ENCODE peak calls at places on chromosomes 3 and 15, in four cellular contexts. One of them, this sample, is unnamed.

GRCh38 chr3:125602752-125603649 is 7.7 kb upstream of the OSBPL11 start:
- DNase-seq in HCT116: peak; percentile 6
- DNase-seq in right lobe of liver: no peak
- DNase-seq in Peyer's patch: no peak
- DNase-seq in this sample: no peak

GRCh38 chr15:61112231-61112630 is 116.9 kb downstream of the RORA start:
- DNase-seq in right lobe of liver: no peak
- DNase-seq in HCT116: no peak
- DNase-seq in Peyer's patch: no peak
- DNase-seq in this sample: no peak

GRCh38 chr3:126056123-126056522 is 27.8 kb downstream of the SLC41A3 start:
- DNase-seq in Peyer's patch: no peak
- DNase-seq in right lobe of liver: no peak
- DNase-seq in HCT116: no peak
- DNase-seq in this sample: no peak

GRCh38 chr3:79086514-79086913 is 681.3 kb downstream of the ROBO1 start:
- DNase-seq in HCT116: peak; percentile 8
- DNase-seq in right lobe of liver: peak; percentile 50
- DNase-seq in Peyer's patch: no peak
- DNase-seq in this sample: peak; percentile 62

GRCh38 chr3:73294532-73294931 is 233.1 kb downstream of the EBLN2 start:
- DNase-seq in HCT116: no peak
- DNase-seq in Peyer's patch: no peak
- DNase-seq in right lobe of liver: no peak
- DNase-seq in this sample: no peak

GRCh38 chr15:98422086-98422478 is 226.3 kb upstream of the IGF1R start:
- DNase-seq in right lobe of liver: no peak
- DNase-seq in HCT116: no peak
- DNase-seq in Peyer's patch: no peak
- DNase-seq in this sample: no peak

GRCh38 chr15:47184405-47185221 is 532.7 kb upstream of the SEMA6D start:
- DNase-seq in Peyer's patch: no peak
- DNase-seq in right lobe of liver: no peak
- DNase-seq in HCT116: no peak
- DNase-seq in this sample: peak; percentile 61

GRCh38 chr3:140509534-140509933 is 168.3 kb upstream of the TRIM42 start:
- DNase-seq in HCT116: no peak
- DNase-seq in right lobe of liver: no peak
- DNase-seq in Peyer's patch: no peak
- DNase-seq in this sample: no peak

GRCh38 chr15:33618300-33618699 is 307.5 kb downstream of the RYR3 start:
- DNase-seq in right lobe of liver: no peak
- DNase-seq in Peyer's patch: no peak
- DNase-seq in HCT116: no peak
- DNase-seq in this sample: no peak

GRCh38 chr3:112097378-112097777 is 11.2 kb downstream of the C3orf52 start:
- DNase-seq in right lobe of liver: no peak
- DNase-seq in Peyer's patch: no peak
- DNase-seq in HCT116: peak; percentile 91
- DNase-seq in this sample: no peak

GRCh38 chr15:69394556-69395282 is 19.4 kb upstream of the KIF23 start:
- DNase-seq in right lobe of liver: peak; percentile 76
- DNase-seq in Peyer's patch: peak; percentile 73
- DNase-seq in HCT116: peak; percentile 16
- DNase-seq in this sample: peak; percentile 87

GRCh38 chr3:57224856-57225255 is 2.7 kb upstream of the APPL1 start:
- DNase-seq in right lobe of liver: no peak
- DNase-seq in HCT116: no peak
- DNase-seq in Peyer's patch: no peak
- DNase-seq in this sample: no peak

GRCh38 chr3:57228734-57229505 is 1.4 kb downstream of the APPL1 start:
- DNase-seq in Peyer's patch: no peak
- DNase-seq in HCT116: no peak
- DNase-seq in right lobe of liver: no peak
- DNase-seq in this sample: no peak

GRCh38 chr3:57226156-57226555 is 1.4 kb upstream of the APPL1 start:
- DNase-seq in right lobe of liver: no peak
- DNase-seq in HCT116: no peak
- DNase-seq in Peyer's patch: no peak
- DNase-seq in this sample: no peak

GRCh38 chr3:57227930-57228733 is 603 bp downstream of the APPL1 start:
- DNase-seq in right lobe of liver: peak; percentile 62
- DNase-seq in Peyer's patch: peak; percentile 50
- DNase-seq in HCT116: no peak
- DNase-seq in this sample: peak; percentile 72

DNA sequence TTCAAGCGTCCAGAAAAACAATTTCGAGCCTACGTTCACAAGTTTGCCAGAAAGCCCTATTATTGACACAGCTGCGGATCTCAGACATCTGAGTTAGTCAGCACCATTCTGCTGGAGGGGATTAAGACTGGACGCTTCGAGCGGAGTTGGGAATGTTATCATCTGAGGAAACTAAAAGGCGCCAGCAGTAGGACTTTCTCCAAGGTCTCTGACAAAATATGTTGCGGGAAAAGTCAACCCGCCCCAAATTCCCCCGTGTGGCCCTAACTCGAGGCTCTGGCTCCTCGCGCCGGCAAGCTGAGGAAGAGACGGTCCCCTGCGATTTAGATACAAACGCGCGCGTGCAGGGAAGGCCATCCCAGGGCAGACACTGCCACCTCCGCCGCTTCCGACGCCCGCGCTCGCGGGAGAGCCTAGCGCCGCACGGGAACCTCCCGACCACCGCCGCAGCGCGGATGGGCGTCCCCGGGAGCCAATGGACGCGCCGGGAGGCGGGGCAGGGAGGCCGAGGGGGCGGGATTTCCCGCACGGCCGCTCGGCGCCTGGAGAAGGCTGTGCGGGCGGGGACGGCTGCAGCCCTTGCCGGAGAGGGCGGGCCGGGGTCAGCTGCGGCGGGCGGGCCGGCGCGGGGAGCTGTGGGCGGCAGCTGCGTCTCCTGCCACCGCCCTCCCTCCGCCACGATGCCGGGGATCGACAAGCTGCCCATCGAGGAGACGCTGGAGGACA is at the start of gene APPL1:
- DNase-seq in Peyer's patch: peak; percentile 87
- DNase-seq in right lobe of liver: peak; percentile 96
- DNase-seq in HCT116: peak; percentile 75
- DNase-seq in this sample: peak; percentile 95
- TF ChIP-seq POLR2A in Peyer's patch: peak; percentile 75
- TF ChIP-seq POLR2A in right lobe of liver: peak; percentile 85
- TF ChIP-seq POLR2A in HCT116: peak; percentile 83
- TF ChIP-seq POLR2A in this sample: peak; percentile 86

GRCh38 chr15:90883971-90884718 is at the start of gene FES:
- DNase-seq in HCT116: no peak
- DNase-seq in Peyer's patch: peak; percentile 35
- DNase-seq in right lobe of liver: peak; percentile 81
- DNase-seq in this sample: peak; percentile 86
- TF ChIP-seq POLR2A in HCT116: no peak
- TF ChIP-seq POLR2A in Peyer's patch: peak; percentile 35
- TF ChIP-seq POLR2A in right lobe of liver: peak; percentile 71
- TF ChIP-seq POLR2A in this sample: no peak

DNA sequence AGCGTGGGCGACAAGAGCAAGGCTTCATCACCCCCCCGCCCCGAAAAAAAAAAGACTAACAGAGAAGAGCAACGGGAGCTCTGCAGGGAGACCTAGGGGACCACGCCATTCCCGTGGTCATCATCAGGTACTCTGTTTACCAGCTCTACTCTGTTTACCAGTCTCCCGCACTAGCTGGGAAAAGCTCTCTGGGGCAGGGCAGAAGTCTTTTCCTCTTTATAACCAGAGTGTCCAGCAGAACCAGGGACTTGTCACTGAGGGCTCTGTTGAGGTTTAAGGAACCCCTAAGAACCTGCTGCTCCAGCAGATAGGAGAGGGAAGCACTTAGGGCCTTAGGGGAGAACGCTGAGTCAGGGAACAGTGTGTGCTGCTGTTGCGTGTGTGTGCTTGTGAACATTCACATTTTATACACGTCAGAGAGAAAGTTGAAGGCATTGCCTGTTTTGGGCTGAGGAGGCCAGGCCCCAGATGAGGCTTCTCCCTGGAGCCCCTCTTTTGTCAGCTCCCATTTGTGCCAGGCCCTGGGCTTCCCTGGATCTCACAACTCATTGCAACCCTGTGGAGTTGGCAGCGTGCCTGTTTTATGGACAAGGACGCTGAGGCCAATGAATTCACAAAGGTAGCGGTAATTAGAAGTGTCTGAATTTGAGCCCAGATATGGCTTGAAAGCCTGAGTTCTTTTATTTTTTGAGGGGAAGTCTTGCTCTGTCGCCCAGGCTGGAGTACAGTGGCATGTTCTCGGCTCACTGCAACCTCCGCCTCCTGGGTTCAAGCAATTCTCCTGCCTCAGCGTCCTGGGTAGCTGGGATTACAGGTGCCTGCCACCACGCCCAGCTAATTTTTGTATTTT is 24.2 kb upstream of the ERICH6 start:
- DNase-seq in right lobe of liver: peak; percentile 74
- DNase-seq in HCT116: no peak
- DNase-seq in Peyer's patch: no peak
- DNase-seq in this sample: no peak
- TF ChIP-seq POLR2A in right lobe of liver: peak; percentile 56
- TF ChIP-seq POLR2A in HCT116: no peak
- TF ChIP-seq POLR2A in Peyer's patch: peak; percentile 38
- TF ChIP-seq POLR2A in this sample: peak; percentile 16

GRCh38 chr15:48331796-48332641 is 790 bp downstream of the DUT start:
- DNase-seq in HCT116: peak; percentile 44
- DNase-seq in right lobe of liver: peak; percentile 75
- DNase-seq in Peyer's patch: peak; percentile 61
- DNase-seq in this sample: peak; percentile 90

GRCh38 chr15:48330045-48330840 is 986 bp upstream of the DUT start:
- DNase-seq in Peyer's patch: no peak
- DNase-seq in right lobe of liver: no peak
- DNase-seq in HCT116: no peak
- DNase-seq in this sample: no peak

GRCh38 chr15:48332642-48333034 is 1.4 kb downstream of the DUT start:
- DNase-seq in Peyer's patch: no peak
- DNase-seq in HCT116: no peak
- DNase-seq in right lobe of liver: no peak
- DNase-seq in this sample: no peak

GRCh38 chr15:48333553-48333952 is 2.3 kb downstream of the DUT start:
- DNase-seq in right lobe of liver: no peak
- DNase-seq in HCT116: no peak
- DNase-seq in Peyer's patch: no peak
- DNase-seq in this sample: no peak

DNA sequence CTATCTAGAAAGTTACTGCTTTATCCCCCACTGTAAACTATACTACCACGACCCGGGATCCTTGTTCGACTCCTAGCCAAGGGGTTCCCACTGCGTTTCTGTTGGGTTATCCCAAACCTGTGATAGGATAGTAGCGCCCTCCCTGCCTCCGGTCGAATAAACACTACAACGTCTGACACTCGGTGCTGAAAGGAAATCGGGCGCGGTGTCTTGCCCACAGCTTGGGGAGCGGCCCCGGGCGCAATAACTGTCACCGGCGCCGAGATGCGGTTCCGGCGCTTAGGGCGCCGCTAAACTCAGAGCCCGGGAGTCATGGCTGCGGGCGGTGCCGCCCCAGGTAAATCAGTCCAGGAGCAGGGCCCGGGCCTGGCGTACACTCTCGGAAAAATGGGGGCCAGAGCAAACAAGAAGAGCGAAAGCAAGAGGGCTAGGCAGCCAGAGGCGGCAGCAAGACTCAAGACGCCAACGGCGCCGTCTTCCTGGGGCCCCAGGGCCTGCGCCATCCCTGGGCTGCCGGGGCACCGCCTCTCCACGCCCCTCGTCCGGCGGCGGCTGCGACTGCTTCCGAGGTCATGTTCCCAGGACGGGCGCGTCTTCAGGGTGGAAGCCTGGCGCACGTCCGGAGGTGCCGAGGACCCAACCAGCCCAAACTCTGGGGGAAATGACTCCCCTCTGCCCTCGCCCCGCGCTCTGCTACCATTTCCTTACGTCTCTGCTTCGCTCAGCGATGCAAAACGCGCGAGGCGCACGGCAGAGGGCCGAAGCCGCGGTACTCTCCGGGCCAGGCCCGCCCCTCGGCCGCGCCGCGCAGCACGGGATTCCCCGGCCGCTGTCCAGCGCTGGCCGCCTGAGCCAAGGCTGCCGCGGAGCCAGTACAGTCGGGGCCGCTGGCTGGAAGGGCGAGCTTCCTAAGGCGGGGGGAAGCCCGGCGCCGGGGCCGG is at the start of gene DUT:
- DNase-seq in HCT116: peak; percentile 34
- DNase-seq in right lobe of liver: peak; percentile 91
- DNase-seq in Peyer's patch: peak; percentile 81
- DNase-seq in this sample: peak; percentile 93
- TF ChIP-seq POLR2A in HCT116: peak; percentile 76
- TF ChIP-seq POLR2A in right lobe of liver: peak; percentile 78
- TF ChIP-seq POLR2A in Peyer's patch: peak; percentile 73
- TF ChIP-seq POLR2A in this sample: peak; percentile 85

GRCh38 chr3:187077537-187077936 is 61.8 kb downstream of the RPL39L start:
- DNase-seq in Peyer's patch: no peak
- DNase-seq in right lobe of liver: no peak
- DNase-seq in HCT116: no peak
- DNase-seq in this sample: no peak
- TF ChIP-seq POLR2A in Peyer's patch: no peak
- TF ChIP-seq POLR2A in right lobe of liver: no peak
- TF ChIP-seq POLR2A in HCT116: no peak
- TF ChIP-seq POLR2A in this sample: no peak

GRCh38 chr15:90871097-90871715 is 2.8 kb downstream of the FURIN start:
- DNase-seq in right lobe of liver: no peak
- DNase-seq in HCT116: no peak
- DNase-seq in Peyer's patch: no peak
- DNase-seq in this sample: no peak

GRCh38 chr15:90871716-90872480 is 3.5 kb downstream of the FURIN start:
- DNase-seq in right lobe of liver: peak; percentile 55
- DNase-seq in Peyer's patch: no peak
- DNase-seq in HCT116: no peak
- DNase-seq in this sample: no peak

GRCh38 chr15:90873488-90873997 is 5.2 kb downstream of the FURIN start:
- DNase-seq in Peyer's patch: no peak
- DNase-seq in right lobe of liver: peak; percentile 55
- DNase-seq in HCT116: no peak
- DNase-seq in this sample: no peak

GRCh38 chr15:90873998-90874605 is 5.7 kb downstream of the FURIN start:
- DNase-seq in Peyer's patch: no peak
- DNase-seq in right lobe of liver: peak; percentile 96
- DNase-seq in HCT116: no peak
- DNase-seq in this sample: no peak

DNA sequence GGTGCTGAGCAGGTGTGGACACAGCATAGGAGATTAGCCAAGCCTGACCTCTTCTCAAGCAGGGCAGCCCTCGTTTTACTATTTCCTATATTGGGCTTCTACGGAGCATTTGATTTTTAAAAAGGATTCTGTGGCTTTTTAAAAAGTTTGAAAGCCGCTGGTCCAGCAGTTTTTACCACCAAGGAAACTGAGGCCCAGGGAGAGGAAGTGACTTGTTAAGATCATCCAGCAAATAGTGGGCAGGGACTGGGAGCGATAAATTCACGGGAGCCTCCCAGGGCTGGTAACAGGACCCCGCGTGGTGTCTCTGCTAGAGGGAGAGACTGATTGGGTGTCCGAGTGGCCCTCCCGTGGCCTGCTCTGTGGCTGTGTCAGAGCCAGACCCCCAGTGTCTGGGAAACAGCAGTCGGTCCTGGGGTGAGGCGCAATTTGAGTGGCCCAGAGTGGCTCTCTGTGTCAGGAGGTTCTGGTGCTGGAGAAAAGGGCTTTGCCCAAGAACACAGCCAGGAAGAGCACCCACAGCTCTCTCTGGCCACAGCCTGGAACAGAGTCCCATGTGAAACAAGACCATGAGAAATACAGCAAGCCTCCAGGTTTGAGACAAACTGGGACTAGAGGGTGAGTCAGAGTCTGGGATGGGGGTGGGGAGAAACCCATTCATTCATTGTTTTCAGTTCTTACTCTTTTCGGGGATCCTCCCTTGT is 4.2 kb downstream of the FURIN start:
- DNase-seq in HCT116: no peak
- DNase-seq in Peyer's patch: no peak
- DNase-seq in right lobe of liver: peak; percentile 53
- DNase-seq in this sample: no peak
- TF ChIP-seq POLR2A in HCT116: no peak
- TF ChIP-seq POLR2A in Peyer's patch: no peak
- TF ChIP-seq POLR2A in right lobe of liver: peak; percentile 38
- TF ChIP-seq POLR2A in this sample: no peak

This sample was measured in sigmoid colon.